ENCODE peak calls at places on chromosomes 3 and 15, in ten cellular contexts. U is left ventricle myocardium inferior; P is upper lobe of right lung; W is heart left ventricle; L is HAP-1; F is uterus; T is CD8-positive, alpha-beta memory T cell; K is thoracic aorta; S is cardiac muscle cell; B is neuronal stem cell. X is an unnamed sample.
A peak's percentile ranks its signal among the peaks of the same experiment; 100 is the strongest.

GRCh38 chr15:68414591-68414990 is 17.4 kb downstream of the ITGA11 start:
- DNase-seq in U (no peak), P (no peak), W (no peak), L (peak; percentile 4), F (peak; percentile 17), T (no peak), K (no peak), S (no peak), B (no peak), X (no peak)

GRCh38 chr3:37183375-37183831 is 9.0 kb upstream of the LRRFIP2 start:
- DNase-seq in U (no peak), P (no peak), W (no peak), L (no peak), F (no peak), T (no peak), K (no peak), S (no peak), B (no peak), X (no peak)

GRCh38 chr15:86968244-86968643 is 888.6 kb downstream of the AGBL1 start:
- DNase-seq in U (no peak), P (no peak), W (no peak), L (no peak), F (no peak), T (no peak), K (no peak), S (no peak), B (no peak), X (no peak)

GRCh38 chr3:155912574-155913190 is 42.2 kb downstream of the GMPS start:
- DNase-seq in U (no peak), P (no peak), W (no peak), L (no peak), F (no peak), T (no peak), K (no peak), S (no peak), B (no peak), X (no peak)

GRCh38 chr3:13477946-13478345 is 2.2 kb upstream of the HDAC11 start:
- DNase-seq in U (no peak), P (no peak), W (no peak), L (peak; percentile 53), F (no peak), T (no peak), K (no peak), S (peak; percentile 51), B (no peak), X (no peak)

GRCh38 chr3:79367803-79368202 is 400.0 kb downstream of the ROBO1 start:
- DNase-seq in U (no peak), P (no peak), W (no peak), L (no peak), F (no peak), T (no peak), K (no peak), S (no peak), B (no peak), X (no peak)

GRCh38 chr15:70479785-70480184 is 283.6 kb downstream of the UACA start:
- DNase-seq in U (no peak), P (no peak), W (no peak), L (no peak), F (no peak), T (no peak), K (no peak), S (no peak), B (no peak), X (no peak)

GRCh38 chr3:45871834-45872233 is 14.5 kb upstream of the CCR9 start:
- DNase-seq in U (no peak), P (no peak), W (no peak), L (no peak), F (no peak), T (no peak), K (no peak), S (no peak), B (no peak), X (no peak)

GRCh38 chr3:101938262-101938847 is 89.0 kb downstream of the NFKBIZ start:
- DNase-seq in U (no peak), P (no peak), W (no peak), L (no peak), F (no peak), T (peak; percentile 28), K (no peak), S (no peak), B (no peak), X (no peak)

GRCh38 chr15:22902046-22902445 is 63.6 kb downstream of the NIPA2 start:
- DNase-seq in U (no peak), P (no peak), W (peak; percentile 39), L (no peak), F (no peak), T (no peak), K (no peak), S (no peak), B (no peak), X (no peak)

GRCh38 chr15:81108427-81108826 is 25.6 kb upstream of the CFAP161 start:
- DNase-seq in U (no peak), P (no peak), W (no peak), L (peak; percentile 54), F (no peak), T (peak; percentile 3), K (no peak), S (no peak), B (no peak), X (no peak)

GRCh38 chr3:12916159-12916558 is 74.8 kb upstream of the RPL32 start:
- DNase-seq in U (no peak), P (no peak), W (no peak), L (no peak), F (no peak), T (peak; percentile 59), K (no peak), S (no peak), B (no peak), X (no peak)

GRCh38 chr3:58411036-58411435 is 22.6 kb downstream of the PDHB start:
- DNase-seq in U (no peak), P (no peak), W (no peak), L (no peak), F (no peak), T (no peak), K (no peak), S (no peak), B (no peak), X (no peak)

GRCh38 chr3:187212705-187213104 is 15.4 kb downstream of the RTP1 start:
- DNase-seq in U (peak; percentile 33), P (no peak), W (no peak), L (no peak), F (peak; percentile 30), T (no peak), K (no peak), S (no peak), B (no peak), X (no peak)

GRCh38 chr15:62059818-62060115 is 480 bp downstream of the VPS13C start:
- DNase-seq in U (peak; percentile 49), P (peak; percentile 80), W (peak; percentile 71), L (peak; percentile 80), F (peak; percentile 32), T (peak; percentile 61), K (no peak), S (peak; percentile 54), B (no peak), X (peak; percentile 57)

GRCh38 chr3:68705695-68706429 is 226.5 kb downstream of the TAFA4 start:
- DNase-seq in U (peak; percentile 31), P (no peak), W (no peak), L (no peak), F (no peak), T (no peak), K (peak; percentile 11), S (peak; percentile 91), B (no peak), X (no peak)

DNA sequence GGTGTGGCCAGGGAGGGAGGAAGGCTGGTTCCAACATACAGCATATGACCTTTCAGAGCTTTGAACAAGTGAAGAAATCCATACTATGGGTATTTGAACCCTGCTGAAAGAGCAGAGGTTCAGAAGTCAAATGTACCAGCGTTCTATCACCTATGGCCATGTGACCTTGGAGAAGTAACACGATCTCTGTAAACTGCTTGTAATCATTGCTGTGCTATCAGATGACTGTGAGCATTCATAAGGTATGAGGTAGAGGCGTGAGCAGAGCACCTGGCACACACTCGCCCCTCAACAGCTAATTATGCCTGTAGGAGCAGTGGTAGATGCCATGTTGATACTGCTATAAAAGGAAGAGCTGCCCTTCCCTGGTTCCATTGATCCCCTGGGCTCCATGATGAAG is 55.2 kb downstream of the KLHL6 start:
- DNase-seq in U (no peak), P (no peak), W (no peak), L (no peak), F (no peak), T (no peak), K (no peak), S (no peak), B (no peak), X (no peak)
- H3K36me3 ChIP-seq in U (no peaks in the 10 kb centered on the region), P (no peaks in the 10 kb centered on the region), W (no peaks in the 10 kb centered on the region), L (no peaks in the 10 kb centered on the region), F (no peaks in the 10 kb centered on the region), T (peaks cover 11% of the 10 kb centered on the region), K (no peaks in the 10 kb centered on the region), S (no peaks in the 10 kb centered on the region), B (no peaks in the 10 kb centered on the region), X (peaks cover 9% of the 10 kb centered on the region)

GRCh38 chr3:129793356-129793755 is 100.2 kb downstream of the TMCC1 start:
- DNase-seq in U (no peak), P (no peak), W (no peak), L (no peak), F (no peak), T (no peak), K (no peak), S (no peak), B (peak; percentile 9), X (no peak)
- H3K4me3 ChIP-seq in U (no peak overlapping the region), P (peak overlapping the region; percentile 42), W (peak overlapping the region; percentile 29), L (no peak overlapping the region), F (no peak overlapping the region), T (no peak overlapping the region), K (no peak overlapping the region), S (no peak overlapping the region), B (no peak overlapping the region), X (no peak overlapping the region)

DNA sequence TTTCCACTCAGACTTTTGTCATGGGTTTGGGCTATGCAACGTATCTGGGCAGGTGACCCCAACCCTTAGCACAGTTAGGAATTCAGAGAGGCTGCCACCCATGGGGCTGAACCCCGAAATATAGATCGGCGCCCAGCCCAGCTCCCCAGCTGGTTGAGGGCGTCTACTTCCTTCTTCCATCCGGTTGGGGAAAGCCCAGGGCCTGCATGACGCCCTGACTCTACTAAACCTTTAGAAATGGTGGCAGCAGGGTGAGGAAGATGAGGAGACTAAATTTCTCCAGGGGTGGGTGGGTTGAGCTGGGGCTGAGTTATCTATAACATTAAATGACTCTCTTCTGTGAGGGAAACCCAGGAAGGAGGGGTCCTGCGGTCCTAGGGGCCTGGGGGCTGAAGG is 28.3 kb downstream of the NR2F2 start:
- DNase-seq in U (no peak), P (no peak), W (no peak), L (no peak), F (no peak), T (no peak), K (no peak), S (no peak), B (no peak), X (no peak)
- H3K27me3 ChIP-seq in U (peaks cover 96% of the 10 kb centered on the region), P (peaks cover 69% of the 10 kb centered on the region), W (peaks cover 21% of the 10 kb centered on the region), L (peaks cover 16% of the 10 kb centered on the region), F (no peaks in the 10 kb centered on the region), T (peaks cover 60% of the 10 kb centered on the region), K (no peaks in the 10 kb centered on the region), S (peaks cover 100% of the 10 kb centered on the region), B (peaks cover 54% of the 10 kb centered on the region), X (peaks cover 43% of the 10 kb centered on the region)

DNA sequence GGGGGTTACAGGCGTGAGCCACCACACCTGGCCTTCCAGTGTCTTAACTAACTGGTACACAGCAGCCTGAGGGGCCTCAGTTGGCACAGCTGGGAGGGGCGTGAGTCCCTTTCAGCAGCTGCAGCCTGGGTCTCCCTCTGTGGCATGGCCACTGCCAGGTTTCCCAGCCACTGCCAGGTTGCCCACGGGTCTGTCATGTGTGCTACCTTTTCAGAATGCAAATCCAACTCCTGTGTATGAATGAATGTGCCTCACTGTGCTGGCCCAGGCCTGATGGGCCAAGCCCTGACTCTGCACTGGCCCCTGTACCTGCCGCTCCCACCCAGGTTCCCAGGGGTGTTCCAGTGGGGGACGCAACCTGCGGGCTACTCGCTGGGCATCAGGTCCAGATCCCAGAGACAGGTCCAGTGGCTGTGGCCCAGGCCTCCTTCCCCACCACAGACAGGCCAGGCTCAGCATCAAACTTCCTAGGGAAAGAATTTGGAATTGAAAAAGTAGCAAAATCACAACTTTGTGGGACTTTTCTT is 26.0 kb downstream of the WHAMM start:
- DNase-seq in U (no peak), P (no peak), W (no peak), L (no peak), F (no peak), T (no peak), K (no peak), S (no peak), B (no peak), X (no peak)
- H3K36me3 ChIP-seq in U (peaks cover 80% of the 10 kb centered on the region), P (peaks cover 70% of the 10 kb centered on the region), W (peaks cover 72% of the 10 kb centered on the region), L (peaks cover 58% of the 10 kb centered on the region), F (no peaks in the 10 kb centered on the region), T (peaks cover 41% of the 10 kb centered on the region), K (peaks cover 59% of the 10 kb centered on the region), S (peaks cover 42% of the 10 kb centered on the region), B (peaks cover 70% of the 10 kb centered on the region), X (peaks cover 28% of the 10 kb centered on the region)